ENCODE peak calls at places on chromosome 5, in nine cellular contexts. V is activated effector memory CD4-positive, alpha-beta T cell treated with anti-CD3 and anti-CD28 coated beads, Interleukin-2, amount 50 U/mL, for 16 hours; E is D341Med; U is spleen; B is stimulated activated CD4-positive, alpha-beta T cell treated with anti-CD3 and anti-CD28 coated beads, Interleukin-1b, Interleukin-23, amount 100 ng/mL, for 24 hours; G is Jurkat, Clone E6-1; Y is lung microvascular endothelial cell; F is KBM-7; N is pulmonary artery endothelial cell. K is an unnamed sample.

GRCh38 chr5:10581424-10581748 is 17.5 kb downstream of the ANKRD33B start:
- DNase-seq in F (no peak), B (no peak), E (no peak), V (no peak), N (no peak), G (no peak), U (no peak), Y (no peak), K (no peak)

GRCh38 chr5:134132372-134133212 is 18.1 kb downstream of the TCF7 start:
- DNase-seq in G (peak; percentile 96), N (no peak), E (no peak), B (no peak), F (no peak), V (peak; percentile 89), Y (no peak), U (peak; percentile 86), K (no peak)

GRCh38 chr5:92391-93220 is 638 bp downstream of the PLEKHG4B start:
- DNase-seq in F (peak; percentile 25), E (no peak), G (no peak), V (no peak), N (no peak), Y (no peak), B (no peak), U (no peak), K (no peak)

GRCh38 chr5:98975682-98976407 is 47.0 kb upstream of the CHD1 start:
- DNase-seq in F (no peak), E (no peak), G (peak; percentile 32), V (no peak), Y (no peak), N (no peak), B (no peak), U (no peak), K (no peak)

GRCh38 chr5:9339206-9339818 is 206.6 kb downstream of the SEMA5A start:
- DNase-seq in N (no peak), Y (no peak), G (peak; percentile 35), B (no peak), F (peak; percentile 45), V (no peak), E (no peak), U (no peak), K (peak; percentile 43)

GRCh38 chr5:175542232-175542965 is 64.0 kb downstream of the SFXN1 start:
- DNase-seq in V (peak; percentile 68), Y (no peak), F (peak; percentile 52), U (no peak), G (no peak), N (no peak), E (no peak), B (no peak), K (peak; percentile 86)

GRCh38 chr5:32027717-32028321 is 146.3 kb downstream of the GOLPH3 start:
- DNase-seq in N (peak; percentile 52), F (peak; percentile 10), E (no peak), G (no peak), B (no peak), V (no peak), U (peak; percentile 16), Y (peak; percentile 96), K (peak; percentile 21)

GRCh38 chr5:144742376-144742775 is 571.7 kb downstream of the KCTD16 start:
- DNase-seq in E (no peak), U (no peak), F (no peak), B (no peak), Y (no peak), N (no peak), G (no peak), V (no peak), K (no peak)

GRCh38 chr5:135245521-135246499 is 153.2 kb downstream of the MACROH2A1 start:
- DNase-seq in B (no peak), Y (peak; percentile 66), V (peak; percentile 31), F (no peak), G (no peak), E (peak; percentile 54), U (no peak), N (no peak), K (peak; percentile 87)

GRCh38 chr5:64518784-64519183 is 13.0 kb downstream of the RGS7BP start:
- DNase-seq in F (no peak), V (no peak), E (no peak), B (no peak), G (no peak), N (no peak), Y (no peak), U (no peak), K (no peak)